ENCODE peak calls at places on chromosomes 5 and 9, in ten cellular contexts. C is head of caudate nucleus; T is stomach; P is stimulated activated CD4-positive, alpha-beta T cell treated with anti-CD3 and anti-CD28 coated beads, Interleukin-12 subunit alpha, Interleukin-12 subunit beta, amount 100 ng/mL, for 4 hours; W is GM12891; X is stimulated activated CD8-positive, alpha-beta memory T cell treated with anti-CD3 and anti-CD28 coated beads, Interleukin-4, amount 100 ng/mL, for 24 hours; R is GM23338; U is activated naive CD8-positive, alpha-beta T cell treated with anti-CD3 and anti-CD28 coated beads, Interleukin-2, amount 50 U/mL, for 24 hours; G is SIG-M5; Y is cardiac muscle cell. N is an unnamed sample.

GRCh38 chr5:44981708-44982107 is 173.0 kb downstream of the MRPS30 start:
- DNase-seq in C (no peak), T (no peak), P (no peak), W (no peak), X (no peak), R (no peak), U (no peak), G (no peak), Y (no peak), N (no peak)

GRCh38 chr5:116437922-116438578 is 136.6 kb downstream of the SEMA6A start:
- DNase-seq in C (no peak), T (no peak), P (no peak), W (no peak), X (no peak), R (peak; percentile 71), U (no peak), G (no peak), Y (no peak), N (no peak)

GRCh38 chr9:130946778-130947617 is 8.0 kb upstream of the FIBCD1 start:
- DNase-seq in C (peak; percentile 65), T (no peak), P (no peak), W (no peak), X (no peak), R (no peak), U (no peak), G (no peak), Y (no peak), N (no peak)

GRCh38 chr9:131278421-131279111 is 2.3 kb upstream of the FAM78A start:
- DNase-seq in C (no peak), T (no peak), P (no peak), W (no peak), X (no peak), R (no peak), U (no peak), G (no peak), Y (no peak), N (no peak)

GRCh38 chr9:33081128-33081851 is 4.8 kb upstream of the SMU1 start:
- DNase-seq in C (no peak), T (peak; percentile 35), P (peak; percentile 26), W (peak; percentile 48), X (peak; percentile 13), R (peak; percentile 93), U (peak; percentile 57), G (peak; percentile 57), Y (peak; percentile 80), N (peak; percentile 46)

GRCh38 chr9:121299467-121300282 is 31.7 kb downstream of the GSN start:
- DNase-seq in C (peak; percentile 61), T (peak; percentile 57), P (peak; percentile 7), W (peak; percentile 68), X (no peak), R (peak; percentile 47), U (peak; percentile 18), G (no peak), Y (peak; percentile 61), N (peak; percentile 27)

GRCh38 chr9:78463750-78464149 is 166.8 kb downstream of the PSAT1 start:
- DNase-seq in C (no peak), T (no peak), P (no peak), W (no peak), X (no peak), R (no peak), U (no peak), G (no peak), Y (no peak), N (no peak)

GRCh38 chr5:40223884-40224402 is 455.8 kb upstream of the PTGER4 start:
- DNase-seq in C (no peak), T (no peak), P (no peak), W (no peak), X (no peak), R (no peak), U (peak; percentile 11), G (no peak), Y (no peak), N (no peak)

GRCh38 chr5:180376511-180376910 is 23.4 kb upstream of the GFPT2 start:
- DNase-seq in C (no peak), T (no peak), P (no peak), W (no peak), X (no peak), R (no peak), U (no peak), G (no peak), Y (no peak), N (no peak)

GRCh38 chr5:28190011-28190410 is 1151.6 kb upstream of the CDH9 start:
- DNase-seq in C (no peak), T (no peak), P (no peak), W (no peak), X (no peak), R (no peak), U (no peak), G (no peak), Y (no peak), N (no peak)

GRCh38 chr5:150077060-150077459 is 9.3 kb downstream of the CSF1R start:
- DNase-seq in C (no peak), T (peak; percentile 5), P (no peak), W (no peak), X (no peak), R (no peak), U (no peak), G (no peak), Y (no peak), N (no peak)

GRCh38 chr5:180468732-180469585 is 25.2 kb upstream of the CNOT6 start:
- DNase-seq in C (no peak), T (no peak), P (no peak), W (no peak), X (no peak), R (no peak), U (no peak), G (no peak), Y (no peak), N (no peak)

GRCh38 chr9:94681508-94681907 is 42.2 kb upstream of the FBP1 start:
- DNase-seq in C (peak; percentile 84), T (peak; percentile 80), P (peak; percentile 37), W (peak; percentile 44), X (peak; percentile 20), R (peak; percentile 80), U (peak; percentile 42), G (no peak), Y (peak; percentile 79), N (peak; percentile 61)

GRCh38 chr9:2489838-2490314 is 131.7 kb upstream of the VLDLR start:
- DNase-seq in C (no peak), T (no peak), P (no peak), W (no peak), X (no peak), R (no peak), U (no peak), G (no peak), Y (no peak), N (no peak)

GRCh38 chr5:113043491-113043931 is 66.9 kb downstream of the DCP2 start:
- DNase-seq in C (peak; percentile 49), T (no peak), P (no peak), W (no peak), X (peak; percentile 15), R (peak; percentile 75), U (peak; percentile 46), G (no peak), Y (peak; percentile 60), N (peak; percentile 25)

GRCh38 chr5:178373711-178374110 is 141.1 kb upstream of the PHYKPL start:
- DNase-seq in C (no peak), T (no peak), P (no peak), W (no peak), X (no peak), R (no peak), U (no peak), G (no peak), Y (no peak), N (no peak)

GRCh38 chr9:38316166-38316765 is 76.2 kb upstream of the ALDH1B1 start:
- DNase-seq in C (no peak), T (no peak), P (no peak), W (no peak), X (no peak), R (no peak), U (no peak), G (no peak), Y (no peak), N (no peak)

GRCh38 chr9:136438909-136439549 is 616 bp downstream of the INPP5E start:
- DNase-seq in C (no peak), T (no peak), P (peak; percentile 59), W (peak; percentile 89), X (peak; percentile 38), R (peak; percentile 43), U (peak; percentile 63), G (no peak), Y (peak; percentile 48), N (peak; percentile 31)

GRCh38 chr9:69599232-69599971 is 72.8 kb downstream of the APBA1 start:
- DNase-seq in C (no peak), T (no peak), P (no peak), W (no peak), X (no peak), R (no peak), U (no peak), G (no peak), Y (no peak), N (no peak)

GRCh38 chr9:26955222-26955903 is 849 bp upstream of the IFT74 start:
- DNase-seq in C (no peak), T (no peak), P (no peak), W (no peak), X (no peak), R (no peak), U (no peak), G (peak; percentile 25), Y (no peak), N (no peak)

GRCh38 chr5:133926489-133926878 is 41.9 kb downstream of the C5orf15 start:
- DNase-seq in C (no peak), T (no peak), P (no peak), W (no peak), X (no peak), R (no peak), U (no peak), G (no peak), Y (no peak), N (no peak)

GRCh38 chr9:100774962-100775361 is 197.1 kb downstream of the CAVIN4 start:
- DNase-seq in C (no peak), T (no peak), P (no peak), W (no peak), X (no peak), R (peak; percentile 41), U (no peak), G (no peak), Y (peak; percentile 20), N (no peak)

GRCh38 chr5:96901384-96901783 is 25.1 kb downstream of the ERAP2 start:
- DNase-seq in C (no peak), T (no peak), P (no peak), W (no peak), X (no peak), R (peak; percentile 50), U (no peak), G (no peak), Y (no peak), N (no peak)

GRCh38 chr9:138122201-138122600 is 244.6 kb downstream of the CACNA1B start:
- DNase-seq in C (no peak), T (no peak), P (no peak), W (no peak), X (no peak), R (no peak), U (no peak), G (no peak), Y (no peak), N (no peak)

GRCh38 chr5:112551437-112552018 is 132.5 kb upstream of the EPB41L4A start:
- DNase-seq in C (no peak), T (no peak), P (no peak), W (no peak), X (no peak), R (peak; percentile 77), U (peak; percentile 15), G (peak; percentile 12), Y (peak; percentile 79), N (peak; percentile 17)

GRCh38 chr9:101486693-101487442 is 46.8 kb upstream of the RNF20 start:
- DNase-seq in C (peak; percentile 79), T (peak; percentile 70), P (no peak), W (peak; percentile 20), X (no peak), R (peak; percentile 93), U (peak; percentile 21), G (no peak), Y (peak; percentile 64), N (peak; percentile 54)

GRCh38 chr9:82080265-82080664 is 91.7 kb downstream of the SPATA31D1 start:
- DNase-seq in C (no peak), T (no peak), P (no peak), W (no peak), X (no peak), R (no peak), U (no peak), G (no peak), Y (no peak), N (no peak)

GRCh38 chr5:104556957-104557356 is 994.4 kb upstream of the NUDT12 start:
- DNase-seq in C (no peak), T (no peak), P (no peak), W (no peak), X (no peak), R (no peak), U (no peak), G (no peak), Y (no peak), N (no peak)

N was measured in neural crest cell.